ENCODE peak calls at places on chromosomes 7 and 10, in six cellular contexts. L is T-helper 17 cell, N is heart left ventricle, K is germinal center, P is fibroblast of gingiva, M is HCT116. O is an unnamed sample.

GRCh38 chr10:6348091-6348862 is 145.5 kb downstream of the PFKFB3 start:
- DNase-seq in N (peak), M (no peak), K (peak), P (peak), L (peak), O (no peak)

GRCh38 chr10:79221110-79222051 is 125.9 kb upstream of the PPIF start:
- DNase-seq in P (peak), M (no peak), K (no peak), L (no peak), N (peak), O (peak)

GRCh38 chr10:33616921-33617320 is 282.5 kb upstream of the NRP1 start:
- DNase-seq in N (no peak), P (no peak), K (no peak), L (no peak), M (no peak), O (no peak)

GRCh38 chr10:93437000-93437945 is 44.9 kb downstream of the MYOF start:
- DNase-seq in L (no peak), M (peak), P (peak), K (no peak), N (peak), O (no peak)

GRCh38 chr7:108109216-108109908 is 20.8 kb downstream of the LAMB4 start:
- DNase-seq in M (peak), N (no peak), L (no peak), K (peak), P (peak), O (no peak)

GRCh38 chr7:6148724-6149360 is 117.7 kb downstream of the ANKRD61 start:
- DNase-seq in P (no peak), M (no peak), N (no peak), L (no peak), K (no peak), O (no peak)

GRCh38 chr7:151663382-151664100 is 143.8 kb upstream of the RHEB start:
- DNase-seq in N (no peak), P (peak), M (no peak), K (no peak), L (no peak), O (no peak)

GRCh38 chr10:48634198-48634983 is 29.5 kb upstream of the ARHGAP22 start:
- DNase-seq in K (peak), L (no peak), P (peak), N (peak), M (no peak), O (no peak)

GRCh38 chr7:123460616-123461015 is 73.8 kb downstream of the IQUB start:
- DNase-seq in L (no peak), P (no peak), M (no peak), N (no peak), K (no peak), O (no peak)

GRCh38 chr7:88635149-88635548 is 124.4 kb upstream of the ZNF804B start:
- DNase-seq in P (no peak), M (no peak), K (no peak), N (no peak), L (no peak), O (no peak)

GRCh38 chr10:6461961-6462360 is 118.1 kb downstream of the PRKCQ start:
- DNase-seq in P (no peak), L (no peak), N (no peak), M (no peak), K (no peak), O (no peak)

GRCh38 chr7:92255308-92255707 is 9.5 kb downstream of the ANKIB1 start:
- DNase-seq in N (no peak), M (no peak), K (no peak), L (no peak), P (peak), O (no peak)

GRCh38 chr7:150450491-150450992 is at the start of gene GIMAP8:
- DNase-seq in K (no peak), P (no peak), N (peak), L (peak), M (no peak), O (no peak)

GRCh38 chr10:132650611-132651250 is 113.1 kb downstream of the INPP5A start:
- DNase-seq in P (no peak), L (no peak), M (no peak), K (no peak), N (peak), O (no peak)

GRCh38 chr10:49164587-49165188 is 23.5 kb downstream of the TMEM273 start:
- DNase-seq in N (no peak), M (peak), P (peak), K (peak), L (no peak), O (no peak)

GRCh38 chr7:123600876-123601275 is 745 bp upstream of the ASB15 start:
- DNase-seq in K (no peak), M (no peak), L (no peak), P (no peak), N (no peak), O (no peak)

GRCh38 chr7:6530626-6531491 is 20.4 kb downstream of the GRID2IP start:
- DNase-seq in K (peak), P (no peak), L (peak), M (no peak), N (no peak), O (no peak)

GRCh38 chr10:121804460-121804859 is 123.4 kb downstream of the ATE1 start:
- DNase-seq in M (no peak), K (no peak), N (peak), L (no peak), P (peak), O (no peak)

GRCh38 chr10:100168313-100168643 is 17.6 kb downstream of the ERLIN1 start:
- DNase-seq in L (no peak), K (no peak), M (no peak), P (no peak), N (no peak), O (no peak)

GRCh38 chr10:63133787-63134557 is 844 bp downstream of the NRBF2 start:
- DNase-seq in N (no peak), P (peak), K (peak), M (no peak), L (no peak), O (no peak)

GRCh38 chr7:42254217-42254616 is 17.2 kb upstream of the GLI3 start:
- DNase-seq in P (peak), L (no peak), N (no peak), K (no peak), M (no peak), O (no peak)

GRCh38 chr7:135181929-135182678 is 11.6 kb upstream of the CYREN start:
- DNase-seq in K (no peak), P (no peak), N (no peak), L (no peak), M (no peak), O (no peak)